ENCODE peak calls at places on chromosomes 5 and 9, in four cellular contexts. One of them, this sample, is unnamed.

GRCh38 chr5:32996336-32996735 is 285.2 kb downstream of the NPR3 start:
- DNase-seq in effector memory CD4-positive, alpha-beta T cell: no peak
- DNase-seq in body of pancreas: no peak
- DNase-seq in neural progenitor cell: no peak
- DNase-seq in this sample: no peak

GRCh38 chr5:138448481-138449398 is 9.9 kb downstream of the REEP2 start:
- DNase-seq in effector memory CD4-positive, alpha-beta T cell: no peak
- DNase-seq in body of pancreas: no peak
- DNase-seq in neural progenitor cell: no peak
- DNase-seq in this sample: peak; percentile 42

GRCh38 chr5:157295247-157295646 is 29.3 kb downstream of the CYFIP2 start:
- DNase-seq in effector memory CD4-positive, alpha-beta T cell: no peak
- DNase-seq in body of pancreas: no peak
- DNase-seq in neural progenitor cell: no peak
- DNase-seq in this sample: no peak

GRCh38 chr9:124357591-124358361 is 57.5 kb downstream of the PSMB7 start:
- DNase-seq in effector memory CD4-positive, alpha-beta T cell: no peak
- DNase-seq in body of pancreas: no peak
- DNase-seq in neural progenitor cell: peak; percentile 33
- DNase-seq in this sample: no peak

GRCh38 chr9:95852059-95853032 is 23.1 kb upstream of the ERCC6L2 start:
- DNase-seq in effector memory CD4-positive, alpha-beta T cell: no peak
- DNase-seq in body of pancreas: no peak
- DNase-seq in neural progenitor cell: no peak
- DNase-seq in this sample: no peak

GRCh38 chr5:150780180-150780692 is 1.7 kb downstream of the SMIM3 start:
- DNase-seq in effector memory CD4-positive, alpha-beta T cell: no peak
- DNase-seq in body of pancreas: no peak
- DNase-seq in neural progenitor cell: no peak
- DNase-seq in this sample: peak; percentile 70

GRCh38 chr9:134415026-134415425 is 88.8 kb downstream of the RXRA start:
- DNase-seq in effector memory CD4-positive, alpha-beta T cell: no peak
- DNase-seq in body of pancreas: no peak
- DNase-seq in neural progenitor cell: no peak
- DNase-seq in this sample: no peak

GRCh38 chr5:130795037-130795436 is 370.0 kb downstream of the HINT1 start:
- DNase-seq in effector memory CD4-positive, alpha-beta T cell: no peak
- DNase-seq in body of pancreas: no peak
- DNase-seq in neural progenitor cell: no peak
- DNase-seq in this sample: no peak

GRCh38 chr9:134707031-134707680 is 65.6 kb downstream of the COL5A1 start:
- DNase-seq in effector memory CD4-positive, alpha-beta T cell: no peak
- DNase-seq in body of pancreas: peak; percentile 38
- DNase-seq in neural progenitor cell: no peak
- DNase-seq in this sample: peak; percentile 96

GRCh38 chr5:150129454-150129812 is 26.2 kb downstream of the PDGFRB start:
- DNase-seq in effector memory CD4-positive, alpha-beta T cell: no peak
- DNase-seq in body of pancreas: no peak
- DNase-seq in neural progenitor cell: no peak
- DNase-seq in this sample: no peak

GRCh38 chr5:109707531-109707930 is 17.8 kb downstream of the MAN2A1 start:
- DNase-seq in effector memory CD4-positive, alpha-beta T cell: no peak
- DNase-seq in body of pancreas: no peak
- DNase-seq in neural progenitor cell: no peak
- DNase-seq in this sample: no peak

GRCh38 chr5:109706065-109706464 is 16.3 kb downstream of the MAN2A1 start:
- DNase-seq in effector memory CD4-positive, alpha-beta T cell: no peak
- DNase-seq in body of pancreas: no peak
- DNase-seq in neural progenitor cell: no peak
- DNase-seq in this sample: no peak

GRCh38 chr5:109703827-109704226 is 14.1 kb downstream of the MAN2A1 start:
- DNase-seq in effector memory CD4-positive, alpha-beta T cell: no peak
- DNase-seq in body of pancreas: no peak
- DNase-seq in neural progenitor cell: no peak
- DNase-seq in this sample: no peak

GRCh38 chr5:109704255-109704952 is 14.7 kb downstream of the MAN2A1 start:
- DNase-seq in effector memory CD4-positive, alpha-beta T cell: no peak
- DNase-seq in body of pancreas: no peak
- DNase-seq in neural progenitor cell: no peak
- DNase-seq in this sample: no peak

DNA sequence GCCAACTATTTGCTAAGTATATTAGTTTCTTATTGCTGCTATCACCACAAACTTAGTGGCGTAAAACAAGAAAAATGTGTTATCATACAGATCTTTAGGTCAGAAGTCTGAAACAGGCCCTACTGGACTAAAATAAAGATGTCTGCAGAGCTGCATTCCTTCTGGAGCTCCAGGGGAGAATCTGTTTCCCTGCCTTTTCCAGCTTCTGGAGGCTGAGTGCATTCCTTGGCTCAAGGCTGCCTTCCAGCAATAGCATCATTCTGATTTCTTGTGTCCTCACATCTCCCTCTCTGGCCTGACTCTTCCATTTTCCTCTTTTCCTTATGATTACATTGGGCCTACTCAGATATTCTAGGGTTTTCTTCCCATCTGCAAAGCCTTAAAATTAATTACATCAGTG is 15.9 kb downstream of the MAN2A1 start:
- DNase-seq in effector memory CD4-positive, alpha-beta T cell: no peak
- DNase-seq in body of pancreas: no peak
- DNase-seq in neural progenitor cell: peak; percentile 20
- DNase-seq in this sample: no peak
- H3K4me1 ChIP-seq in effector memory CD4-positive, alpha-beta T cell: no peaks in the 10 kb centered on the region
- H3K4me1 ChIP-seq in body of pancreas: peaks cover 66% of the 10 kb centered on the region
- H3K4me1 ChIP-seq in neural progenitor cell: peaks cover 18% of the 10 kb centered on the region
- H3K4me1 ChIP-seq in this sample: no peaks in the 10 kb centered on the region

GRCh38 chr5:141272906-141273305 is 27.7 kb downstream of the PCDHB15 start:
- DNase-seq in effector memory CD4-positive, alpha-beta T cell: no peak
- DNase-seq in body of pancreas: no peak
- DNase-seq in neural progenitor cell: no peak
- DNase-seq in this sample: peak; percentile 45
- H3K9me3 ChIP-seq in effector memory CD4-positive, alpha-beta T cell: peaks cover 16% of the 10 kb centered on the region
- H3K9me3 ChIP-seq in body of pancreas: no peaks in the 10 kb centered on the region
- H3K9me3 ChIP-seq in neural progenitor cell: peaks cover 4% of the 10 kb centered on the region
- H3K9me3 ChIP-seq in this sample: peaks cover 14% of the 10 kb centered on the region

GRCh38 chr9:129326061-129327005 is 148.3 kb upstream of the IER5L start:
- DNase-seq in effector memory CD4-positive, alpha-beta T cell: no peak
- DNase-seq in body of pancreas: no peak
- DNase-seq in neural progenitor cell: peak; percentile 4
- DNase-seq in this sample: no peak

GRCh38 chr9:129322641-129323375 is 144.7 kb upstream of the IER5L start:
- DNase-seq in effector memory CD4-positive, alpha-beta T cell: no peak
- DNase-seq in body of pancreas: no peak
- DNase-seq in neural progenitor cell: no peak
- DNase-seq in this sample: no peak

GRCh38 chr9:129323999-129324553 is 146.0 kb upstream of the IER5L start:
- DNase-seq in effector memory CD4-positive, alpha-beta T cell: no peak
- DNase-seq in body of pancreas: no peak
- DNase-seq in neural progenitor cell: no peak
- DNase-seq in this sample: no peak

GRCh38 chr9:129323376-129323998 is 145.4 kb upstream of the IER5L start:
- DNase-seq in effector memory CD4-positive, alpha-beta T cell: no peak
- DNase-seq in body of pancreas: no peak
- DNase-seq in neural progenitor cell: no peak
- DNase-seq in this sample: no peak

GRCh38 chr9:129324808-129325491 is 146.9 kb upstream of the IER5L start:
- DNase-seq in effector memory CD4-positive, alpha-beta T cell: no peak
- DNase-seq in body of pancreas: no peak
- DNase-seq in neural progenitor cell: no peak
- DNase-seq in this sample: no peak
- H3K4me1 ChIP-seq in effector memory CD4-positive, alpha-beta T cell: peaks cover 19% of the 10 kb centered on the region
- H3K4me1 ChIP-seq in body of pancreas: peaks cover 26% of the 10 kb centered on the region
- H3K4me1 ChIP-seq in neural progenitor cell: peaks cover 8% of the 10 kb centered on the region
- H3K4me1 ChIP-seq in this sample: peaks cover 7% of the 10 kb centered on the region

DNA sequence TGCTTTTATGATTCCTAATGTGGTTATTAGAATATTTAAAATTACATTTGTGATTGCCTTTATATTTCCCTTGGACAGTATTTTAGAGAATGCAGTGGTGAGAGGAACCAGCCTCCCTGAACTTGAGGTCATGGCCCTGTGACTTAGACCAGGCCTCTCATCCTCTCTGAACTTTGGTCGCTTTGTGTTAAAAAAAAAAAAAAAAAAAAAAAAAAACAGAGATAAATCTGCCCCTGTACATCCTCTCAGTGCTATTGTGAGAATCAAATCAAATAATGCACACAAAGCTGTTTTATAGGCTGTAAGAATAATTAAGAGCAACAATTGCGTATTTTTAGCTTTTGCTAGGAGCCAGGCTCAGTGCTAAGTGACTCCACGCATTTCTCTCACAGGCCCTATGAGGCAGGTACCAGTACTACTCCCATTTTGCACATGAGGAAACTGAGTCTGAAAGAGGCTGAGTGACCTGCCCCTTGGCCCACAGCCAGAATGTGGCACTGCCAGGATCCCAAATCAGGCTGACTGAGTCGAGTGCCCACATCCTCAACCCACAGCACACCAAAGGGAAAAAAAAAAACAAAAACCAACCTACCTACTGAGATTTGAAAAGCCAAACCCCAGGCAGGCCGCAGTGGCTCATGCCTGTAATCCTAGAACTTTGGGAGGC is 110.3 kb upstream of the LARP1 start:
- DNase-seq in effector memory CD4-positive, alpha-beta T cell: no peak
- DNase-seq in body of pancreas: no peak
- DNase-seq in neural progenitor cell: no peak
- DNase-seq in this sample: no peak
- H3K9me3 ChIP-seq in effector memory CD4-positive, alpha-beta T cell: no peaks in the 10 kb centered on the region
- H3K9me3 ChIP-seq in body of pancreas: no peaks in the 10 kb centered on the region
- H3K9me3 ChIP-seq in neural progenitor cell: no peaks in the 10 kb centered on the region
- H3K9me3 ChIP-seq in this sample: no peaks in the 10 kb centered on the region

This sample was measured in SJCRH30.